ENCODE peak calls at places on chromosomes 12 and 14, in ten cellular contexts. One of them, this sample, is unnamed.

GRCh38 chr12:14357496-14357895 is 8.0 kb upstream of the ATF7IP start:
- DNase-seq in KBM-7: no peak
- DNase-seq in T-cell: no peak
- DNase-seq in CD4-positive, alpha-beta T cell: no peak
- DNase-seq in NCI-H345: no peak
- DNase-seq in activated T-cell treated with anti-CD3 and anti-CD28 coated beads for 48 hours: no peak
- DNase-seq in AG08395: no peak
- DNase-seq in stimulated activated CD4-positive, alpha-beta T cell treated with anti-CD3 and anti-CD28 coated beads, Interleukin-2, amount 100 ng/mL, for 24 hours: no peak
- DNase-seq in fibroblast of mammary gland: no peak
- DNase-seq in thoracic aorta: no peak
- DNase-seq in this sample: no peak

GRCh38 chr12:132102297-132102696 is 41.8 kb downstream of the DDX51 start:
- DNase-seq in fibroblast of mammary gland: no peak
- DNase-seq in T-cell: no peak
- DNase-seq in thoracic aorta: no peak
- DNase-seq in KBM-7: no peak
- DNase-seq in AG08395: no peak
- DNase-seq in NCI-H345: no peak
- DNase-seq in stimulated activated CD4-positive, alpha-beta T cell treated with anti-CD3 and anti-CD28 coated beads, Interleukin-2, amount 100 ng/mL, for 24 hours: no peak
- DNase-seq in CD4-positive, alpha-beta T cell: no peak
- DNase-seq in activated T-cell treated with anti-CD3 and anti-CD28 coated beads for 48 hours: no peak
- DNase-seq in this sample: no peak

GRCh38 chr14:105589161-105589925 is 63.0 kb downstream of the TMEM121 start:
- DNase-seq in thoracic aorta: no peak
- DNase-seq in AG08395: no peak
- DNase-seq in fibroblast of mammary gland: no peak
- DNase-seq in activated T-cell treated with anti-CD3 and anti-CD28 coated beads for 48 hours: no peak
- DNase-seq in stimulated activated CD4-positive, alpha-beta T cell treated with anti-CD3 and anti-CD28 coated beads, Interleukin-2, amount 100 ng/mL, for 24 hours: no peak
- DNase-seq in KBM-7: no peak
- DNase-seq in NCI-H345: no peak
- DNase-seq in T-cell: no peak
- DNase-seq in CD4-positive, alpha-beta T cell: no peak
- DNase-seq in this sample: no peak

GRCh38 chr14:46574236-46574970 is 77.2 kb downstream of the RPL10L start:
- DNase-seq in T-cell: no peak
- DNase-seq in AG08395: no peak
- DNase-seq in KBM-7: peak
- DNase-seq in activated T-cell treated with anti-CD3 and anti-CD28 coated beads for 48 hours: no peak
- DNase-seq in fibroblast of mammary gland: peak
- DNase-seq in thoracic aorta: no peak
- DNase-seq in CD4-positive, alpha-beta T cell: no peak
- DNase-seq in NCI-H345: no peak
- DNase-seq in stimulated activated CD4-positive, alpha-beta T cell treated with anti-CD3 and anti-CD28 coated beads, Interleukin-2, amount 100 ng/mL, for 24 hours: no peak
- DNase-seq in this sample: no peak

GRCh38 chr12:46671102-46671501 is 154.7 kb downstream of the SLC38A4 start:
- DNase-seq in activated T-cell treated with anti-CD3 and anti-CD28 coated beads for 48 hours: no peak
- DNase-seq in fibroblast of mammary gland: no peak
- DNase-seq in KBM-7: no peak
- DNase-seq in NCI-H345: no peak
- DNase-seq in CD4-positive, alpha-beta T cell: no peak
- DNase-seq in stimulated activated CD4-positive, alpha-beta T cell treated with anti-CD3 and anti-CD28 coated beads, Interleukin-2, amount 100 ng/mL, for 24 hours: no peak
- DNase-seq in T-cell: no peak
- DNase-seq in thoracic aorta: no peak
- DNase-seq in AG08395: no peak
- DNase-seq in this sample: no peak

GRCh38 chr14:102949801-102950451 is 27.5 kb downstream of the AMN start:
- DNase-seq in stimulated activated CD4-positive, alpha-beta T cell treated with anti-CD3 and anti-CD28 coated beads, Interleukin-2, amount 100 ng/mL, for 24 hours: no peak
- DNase-seq in fibroblast of mammary gland: no peak
- DNase-seq in AG08395: peak
- DNase-seq in KBM-7: no peak
- DNase-seq in thoracic aorta: peak
- DNase-seq in activated T-cell treated with anti-CD3 and anti-CD28 coated beads for 48 hours: no peak
- DNase-seq in CD4-positive, alpha-beta T cell: no peak
- DNase-seq in T-cell: no peak
- DNase-seq in NCI-H345: no peak
- DNase-seq in this sample: peak

GRCh38 chr12:101592448-101592847 is 2.3 kb upstream of the MYBPC1 start:
- DNase-seq in KBM-7: no peak
- DNase-seq in NCI-H345: no peak
- DNase-seq in CD4-positive, alpha-beta T cell: no peak
- DNase-seq in AG08395: no peak
- DNase-seq in fibroblast of mammary gland: no peak
- DNase-seq in thoracic aorta: no peak
- DNase-seq in stimulated activated CD4-positive, alpha-beta T cell treated with anti-CD3 and anti-CD28 coated beads, Interleukin-2, amount 100 ng/mL, for 24 hours: no peak
- DNase-seq in T-cell: no peak
- DNase-seq in activated T-cell treated with anti-CD3 and anti-CD28 coated beads for 48 hours: no peak
- DNase-seq in this sample: no peak

GRCh38 chr14:74302160-74302628 is 540 bp downstream of the ABCD4 start:
- DNase-seq in stimulated activated CD4-positive, alpha-beta T cell treated with anti-CD3 and anti-CD28 coated beads, Interleukin-2, amount 100 ng/mL, for 24 hours: no peak
- DNase-seq in CD4-positive, alpha-beta T cell: no peak
- DNase-seq in activated T-cell treated with anti-CD3 and anti-CD28 coated beads for 48 hours: no peak
- DNase-seq in KBM-7: peak
- DNase-seq in thoracic aorta: no peak
- DNase-seq in T-cell: no peak
- DNase-seq in fibroblast of mammary gland: peak
- DNase-seq in AG08395: peak
- DNase-seq in NCI-H345: peak
- DNase-seq in this sample: peak

This sample was measured in GM04504.